ENCODE peak calls at places on chromosomes 13 and 19, in eight cellular contexts. One of them, this sample, is unnamed.

GRCh38 chr13:53010374-53011105 is 18.1 kb upstream of the OLFM4 start:
- DNase-seq in endothelial cell: no peak
- DNase-seq in fibroblast of the aortic adventitia: no peak
- DNase-seq in tibial artery: no peak
- DNase-seq in spleen: no peak
- DNase-seq in GM23338: no peak
- DNase-seq in AG09309: no peak
- DNase-seq in GM20000: no peak
- DNase-seq in this sample: no peak

GRCh38 chr13:22265563-22265962 is 594.7 kb downstream of the FGF9 start:
- DNase-seq in endothelial cell: no peak
- DNase-seq in GM23338: no peak
- DNase-seq in AG09309: no peak
- DNase-seq in spleen: no peak
- DNase-seq in fibroblast of the aortic adventitia: no peak
- DNase-seq in tibial artery: no peak
- DNase-seq in GM20000: no peak
- DNase-seq in this sample: no peak

GRCh38 chr13:75357576-75358295 is 124.2 kb downstream of the TBC1D4 start:
- DNase-seq in tibial artery: no peak
- DNase-seq in fibroblast of the aortic adventitia: peak; percentile 50
- DNase-seq in GM23338: peak; percentile 83
- DNase-seq in GM20000: peak; percentile 75
- DNase-seq in endothelial cell: peak; percentile 57
- DNase-seq in spleen: no peak
- DNase-seq in AG09309: no peak
- DNase-seq in this sample: no peak

GRCh38 chr19:13094771-13095392 is 7.8 kb downstream of the LYL1 start:
- DNase-seq in endothelial cell: no peak
- DNase-seq in GM20000: peak; percentile 76
- DNase-seq in spleen: peak; percentile 92
- DNase-seq in AG09309: no peak
- DNase-seq in tibial artery: no peak
- DNase-seq in GM23338: peak; percentile 73
- DNase-seq in fibroblast of the aortic adventitia: no peak
- DNase-seq in this sample: no peak

GRCh38 chr13:32527151-32527550 is 11.4 kb downstream of the N4BP2L2 start:
- DNase-seq in AG09309: no peak
- DNase-seq in fibroblast of the aortic adventitia: no peak
- DNase-seq in spleen: no peak
- DNase-seq in endothelial cell: no peak
- DNase-seq in tibial artery: no peak
- DNase-seq in GM23338: no peak
- DNase-seq in GM20000: no peak
- DNase-seq in this sample: no peak

GRCh38 chr19:47520343-47520806 is 5.5 kb upstream of the NAPA start:
- DNase-seq in endothelial cell: no peak
- DNase-seq in tibial artery: no peak
- DNase-seq in GM23338: no peak
- DNase-seq in fibroblast of the aortic adventitia: no peak
- DNase-seq in AG09309: no peak
- DNase-seq in GM20000: no peak
- DNase-seq in spleen: no peak
- DNase-seq in this sample: no peak

GRCh38 chr13:37414667-37415066 is 183.9 kb downstream of the POSTN start:
- DNase-seq in endothelial cell: no peak
- DNase-seq in AG09309: no peak
- DNase-seq in tibial artery: no peak
- DNase-seq in spleen: no peak
- DNase-seq in fibroblast of the aortic adventitia: no peak
- DNase-seq in GM20000: no peak
- DNase-seq in GM23338: peak; percentile 45
- DNase-seq in this sample: no peak

GRCh38 chr13:35164324-35164932 is 222.4 kb downstream of the NBEA start:
- DNase-seq in AG09309: no peak
- DNase-seq in spleen: no peak
- DNase-seq in tibial artery: no peak
- DNase-seq in GM20000: peak; percentile 16
- DNase-seq in GM23338: peak; percentile 76
- DNase-seq in endothelial cell: no peak
- DNase-seq in fibroblast of the aortic adventitia: peak; percentile 56
- DNase-seq in this sample: no peak

GRCh38 chr13:27354379-27354778 is 70.0 kb upstream of the GTF3A start:
- DNase-seq in AG09309: no peak
- DNase-seq in spleen: no peak
- DNase-seq in GM20000: no peak
- DNase-seq in GM23338: no peak
- DNase-seq in tibial artery: no peak
- DNase-seq in fibroblast of the aortic adventitia: peak; percentile 84
- DNase-seq in endothelial cell: no peak
- DNase-seq in this sample: no peak

GRCh38 chr19:12314553-12314952 is 18.9 kb downstream of the ZNF563 start:
- DNase-seq in spleen: no peak
- DNase-seq in tibial artery: no peak
- DNase-seq in AG09309: no peak
- DNase-seq in GM23338: no peak
- DNase-seq in endothelial cell: no peak
- DNase-seq in GM20000: no peak
- DNase-seq in fibroblast of the aortic adventitia: no peak
- DNase-seq in this sample: no peak

GRCh38 chr13:91302070-91302469 is 45.4 kb upstream of the MIR17HG start:
- DNase-seq in fibroblast of the aortic adventitia: no peak
- DNase-seq in GM20000: peak; percentile 38
- DNase-seq in spleen: no peak
- DNase-seq in endothelial cell: no peak
- DNase-seq in tibial artery: no peak
- DNase-seq in AG09309: no peak
- DNase-seq in GM23338: no peak
- DNase-seq in this sample: no peak

GRCh38 chr13:38045278-38046048 is 175.9 kb upstream of the TRPC4 start:
- DNase-seq in spleen: no peak
- DNase-seq in AG09309: no peak
- DNase-seq in GM23338: peak; percentile 64
- DNase-seq in endothelial cell: peak; percentile 11
- DNase-seq in GM20000: no peak
- DNase-seq in fibroblast of the aortic adventitia: peak; percentile 29
- DNase-seq in tibial artery: no peak
- DNase-seq in this sample: no peak

GRCh38 chr13:51221674-51222509 is at the start of gene FAM124A:
- DNase-seq in fibroblast of the aortic adventitia: no peak
- DNase-seq in AG09309: no peak
- DNase-seq in GM20000: peak; percentile 77
- DNase-seq in tibial artery: no peak
- DNase-seq in spleen: peak; percentile 82
- DNase-seq in endothelial cell: peak; percentile 71
- DNase-seq in GM23338: peak; percentile 82
- DNase-seq in this sample: peak; percentile 16

GRCh38 chr19:47406711-47407416 is 12.5 kb downstream of the MEIS3 start:
- DNase-seq in GM20000: no peak
- DNase-seq in fibroblast of the aortic adventitia: no peak
- DNase-seq in tibial artery: no peak
- DNase-seq in spleen: no peak
- DNase-seq in GM23338: peak; percentile 84
- DNase-seq in AG09309: no peak
- DNase-seq in endothelial cell: peak; percentile 76
- DNase-seq in this sample: no peak

GRCh38 chr19:7447648-7448047 is 41.2 kb downstream of the PEX11G start:
- DNase-seq in endothelial cell: no peak
- DNase-seq in GM23338: no peak
- DNase-seq in AG09309: no peak
- DNase-seq in fibroblast of the aortic adventitia: no peak
- DNase-seq in spleen: no peak
- DNase-seq in tibial artery: no peak
- DNase-seq in GM20000: no peak
- DNase-seq in this sample: no peak
- TF ChIP-seq CTCF in endothelial cell: no peak
- TF ChIP-seq CTCF in GM23338: no peak
- TF ChIP-seq CTCF in AG09309: no peak
- TF ChIP-seq CTCF in fibroblast of the aortic adventitia: no peak
- TF ChIP-seq CTCF in spleen: no peak
- TF ChIP-seq CTCF in tibial artery: no peak
- TF ChIP-seq CTCF in GM20000: no peak
- TF ChIP-seq CTCF in this sample: no peak

DNA sequence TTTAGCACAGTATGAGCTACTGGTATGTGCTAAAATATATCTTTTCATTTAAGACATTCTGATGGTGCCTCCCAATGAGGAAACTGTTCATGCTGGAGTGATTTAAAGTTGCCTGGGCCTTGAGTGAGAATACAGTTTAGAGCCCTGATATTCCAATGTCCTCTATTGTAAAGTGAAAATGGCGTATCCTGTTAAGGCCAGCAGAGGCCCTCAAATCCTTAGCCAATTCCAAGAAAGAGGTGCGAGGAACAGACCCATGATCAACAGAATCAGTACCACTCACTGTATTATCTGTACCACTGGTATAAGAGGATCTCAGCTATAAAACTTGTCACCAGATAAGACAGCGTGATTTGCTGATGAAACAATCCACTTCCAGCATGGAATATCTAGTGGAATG is 273.1 kb upstream of the SLITRK5 start:
- DNase-seq in GM20000: no peak
- DNase-seq in tibial artery: no peak
- DNase-seq in spleen: no peak
- DNase-seq in endothelial cell: no peak
- DNase-seq in fibroblast of the aortic adventitia: no peak
- DNase-seq in GM23338: peak; percentile 36
- DNase-seq in AG09309: no peak
- DNase-seq in this sample: no peak
- TF ChIP-seq CTCF in GM20000: no peak
- TF ChIP-seq CTCF in tibial artery: no peak
- TF ChIP-seq CTCF in spleen: no peak
- TF ChIP-seq CTCF in endothelial cell: no peak
- TF ChIP-seq CTCF in fibroblast of the aortic adventitia: no peak
- TF ChIP-seq CTCF in GM23338: peak; percentile 63
- TF ChIP-seq CTCF in AG09309: no peak
- TF ChIP-seq CTCF in this sample: no peak

GRCh38 chr19:40400521-40400920 is 10.5 kb upstream of the HIPK4 start:
- DNase-seq in AG09309: no peak
- DNase-seq in fibroblast of the aortic adventitia: peak; percentile 48
- DNase-seq in GM20000: no peak
- DNase-seq in endothelial cell: no peak
- DNase-seq in tibial artery: no peak
- DNase-seq in spleen: no peak
- DNase-seq in GM23338: no peak
- DNase-seq in this sample: no peak

GRCh38 chr19:40397568-40397906 is 7.6 kb upstream of the HIPK4 start:
- DNase-seq in GM23338: no peak
- DNase-seq in tibial artery: no peak
- DNase-seq in spleen: no peak
- DNase-seq in GM20000: no peak
- DNase-seq in AG09309: no peak
- DNase-seq in fibroblast of the aortic adventitia: no peak
- DNase-seq in endothelial cell: no peak
- DNase-seq in this sample: no peak

GRCh38 chr19:40398417-40399056 is 8.6 kb upstream of the HIPK4 start:
- DNase-seq in AG09309: no peak
- DNase-seq in GM23338: peak; percentile 97
- DNase-seq in tibial artery: no peak
- DNase-seq in fibroblast of the aortic adventitia: no peak
- DNase-seq in spleen: no peak
- DNase-seq in endothelial cell: no peak
- DNase-seq in GM20000: peak; percentile 69
- DNase-seq in this sample: no peak

GRCh38 chr19:40407714-40408600 is 5.2 kb downstream of the PRX start:
- DNase-seq in spleen: no peak
- DNase-seq in endothelial cell: no peak
- DNase-seq in GM23338: no peak
- DNase-seq in tibial artery: no peak
- DNase-seq in GM20000: no peak
- DNase-seq in AG09309: no peak
- DNase-seq in fibroblast of the aortic adventitia: no peak
- DNase-seq in this sample: no peak

DNA sequence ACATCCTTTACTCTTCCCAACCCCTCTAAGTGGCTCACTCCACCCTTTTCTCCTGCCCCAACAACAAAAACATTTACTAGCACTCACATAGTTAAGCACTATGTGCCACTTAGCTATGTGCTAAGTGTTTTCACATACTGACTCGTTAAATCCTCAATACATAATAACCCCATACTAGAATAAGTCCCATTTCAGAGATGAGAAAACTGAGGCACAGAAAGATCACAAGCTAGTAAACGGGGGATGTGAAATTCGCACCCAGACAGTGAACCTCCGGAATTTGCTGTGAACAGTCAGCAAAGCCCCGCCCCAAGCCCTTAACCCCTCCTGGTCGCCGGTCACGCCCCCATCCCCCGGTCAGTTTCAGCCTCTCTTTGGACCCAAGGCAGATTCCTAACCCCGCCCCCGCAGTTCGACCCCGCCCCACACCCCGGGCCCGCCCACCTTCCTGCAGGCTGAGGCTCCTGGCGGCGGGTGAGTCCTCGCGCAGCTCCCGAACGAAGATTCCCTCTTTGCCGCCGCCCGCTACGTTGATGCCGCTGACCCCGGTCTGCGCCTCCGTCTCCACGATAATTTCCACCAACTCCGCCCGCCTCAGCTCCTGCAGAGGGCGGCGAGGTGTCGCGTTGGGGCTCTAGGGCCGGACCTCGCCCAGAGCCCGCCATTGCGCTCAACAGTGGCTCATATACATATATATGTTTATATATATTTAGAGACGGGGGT is 9.8 kb downstream of the PRX start:
- DNase-seq in fibroblast of the aortic adventitia: peak; percentile 82
- DNase-seq in endothelial cell: peak; percentile 95
- DNase-seq in spleen: peak; percentile 95
- DNase-seq in AG09309: peak; percentile 40
- DNase-seq in tibial artery: peak; percentile 91
- DNase-seq in GM20000: peak; percentile 97
- DNase-seq in GM23338: peak; percentile 99
- DNase-seq in this sample: peak; percentile 76
- TF ChIP-seq CTCF in fibroblast of the aortic adventitia: no peak
- TF ChIP-seq CTCF in endothelial cell: no peak
- TF ChIP-seq CTCF in spleen: peak; percentile 24
- TF ChIP-seq CTCF in AG09309: no peak
- TF ChIP-seq CTCF in tibial artery: no peak
- TF ChIP-seq CTCF in GM20000: no peak
- TF ChIP-seq CTCF in GM23338: no peak
- TF ChIP-seq CTCF in this sample: no peak

DNA sequence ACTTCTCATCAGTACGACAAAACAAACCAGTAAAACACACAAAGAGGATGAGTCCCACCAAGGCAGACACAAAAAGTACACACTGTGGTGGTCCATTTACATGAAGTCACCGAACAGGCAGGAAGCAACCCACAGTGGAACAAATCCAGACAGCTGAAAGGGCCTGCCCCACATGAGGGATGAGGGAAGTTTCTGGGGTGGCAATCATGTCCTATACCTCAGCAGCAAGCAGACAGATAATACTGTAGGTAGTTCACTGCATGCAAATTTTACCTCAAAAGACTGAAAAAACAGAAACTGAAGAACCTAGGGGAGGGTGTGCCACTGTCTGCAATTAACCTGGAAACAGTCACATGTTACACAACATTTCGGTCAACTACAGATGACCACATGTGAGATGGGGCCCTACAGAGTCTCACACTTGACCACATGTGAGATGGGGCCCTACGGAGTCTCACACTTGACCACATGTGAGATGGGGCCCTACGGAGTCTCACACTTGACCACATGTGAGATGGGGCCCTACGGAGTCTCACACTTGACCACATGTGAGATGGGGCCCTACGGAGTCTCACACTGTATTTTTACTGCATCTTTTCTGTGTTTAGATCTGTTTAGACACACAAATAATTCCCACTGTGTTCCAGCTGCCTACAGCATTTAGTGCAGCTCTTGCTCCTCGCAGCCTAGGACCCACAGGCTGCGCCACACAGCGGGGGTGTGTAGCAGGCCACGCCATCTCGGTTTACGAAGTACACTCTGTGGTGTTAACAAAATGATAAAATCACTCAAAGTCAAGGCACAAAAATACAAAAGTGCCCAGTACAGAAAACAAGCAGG is 22.2 kb downstream of the PCID2 start:
- DNase-seq in AG09309: no peak
- DNase-seq in GM23338: no peak
- DNase-seq in spleen: no peak
- DNase-seq in endothelial cell: no peak
- DNase-seq in tibial artery: no peak
- DNase-seq in fibroblast of the aortic adventitia: no peak
- DNase-seq in GM20000: peak; percentile 79
- DNase-seq in this sample: peak; percentile 46
- TF ChIP-seq CTCF in AG09309: no peak
- TF ChIP-seq CTCF in GM23338: no peak
- TF ChIP-seq CTCF in spleen: no peak
- TF ChIP-seq CTCF in endothelial cell: no peak
- TF ChIP-seq CTCF in tibial artery: no peak
- TF ChIP-seq CTCF in fibroblast of the aortic adventitia: no peak
- TF ChIP-seq CTCF in GM20000: no peak
- TF ChIP-seq CTCF in this sample: no peak